ENCODE peak calls at places on chromosomes 1 and 21, in ten cellular contexts. J, K, I, V, M, C, X, T, P and H are unnamed samples.
A peak's percentile ranks its signal among the peaks of the same experiment; 100 is the strongest.

GRCh38 chr1:13960376-13960987 is 260.5 kb downstream of the PRDM2 start:
- DNase-seq in J (peak; percentile 66), K (peak; percentile 61), I (peak; percentile 16), V (peak; percentile 75), M (peak; percentile 77), C (peak; percentile 72), X (peak; percentile 70), T (peak; percentile 86), P (peak; percentile 86), H (peak; percentile 10)

GRCh38 chr1:63509718-63510117 is 13.3 kb downstream of the ITGB3BP start:
- DNase-seq in J (no peak), K (no peak), I (no peak), V (no peak), M (no peak), C (no peak), X (no peak), T (no peak), P (no peak), H (no peak)

GRCh38 chr1:233208687-233209086 is 86.8 kb downstream of the PCNX2 start:
- DNase-seq in J (no peak), K (no peak), I (no peak), V (no peak), M (no peak), C (no peak), X (no peak), T (no peak), P (no peak), H (no peak)

GRCh38 chr1:93713247-93713764 is 31.7 kb upstream of the BCAR3 start:
- DNase-seq in J (no peak), K (no peak), I (no peak), V (no peak), M (no peak), C (no peak), X (no peak), T (no peak), P (no peak), H (no peak)

GRCh38 chr1:172885411-172885810 is 165.3 kb downstream of the TNFSF18 start:
- DNase-seq in J (no peak), K (no peak), I (no peak), V (no peak), M (no peak), C (no peak), X (no peak), T (no peak), P (no peak), H (no peak)

GRCh38 chr1:52629021-52629643 is 3.8 kb upstream of the SHISAL2A start:
- DNase-seq in J (no peak), K (no peak), I (no peak), V (no peak), M (no peak), C (peak; percentile 76), X (no peak), T (peak; percentile 95), P (no peak), H (no peak)

GRCh38 chr1:83839566-83840173 is 159.3 kb downstream of the TTLL7 start:
- DNase-seq in J (no peak), K (no peak), I (no peak), V (no peak), M (no peak), C (no peak), X (no peak), T (no peak), P (no peak), H (no peak)

GRCh38 chr1:94963864-94964263 is 37.0 kb upstream of the CNN3 start:
- DNase-seq in J (no peak), K (no peak), I (no peak), V (no peak), M (no peak), C (no peak), X (no peak), T (no peak), P (no peak), H (no peak)

GRCh38 chr21:43611598-43612369 is 47.5 kb downstream of the HSF2BP start:
- DNase-seq in J (no peak), K (no peak), I (no peak), V (peak; percentile 42), M (peak; percentile 83), C (peak; percentile 32), X (peak; percentile 71), T (peak; percentile 83), P (peak; percentile 84), H (peak; percentile 41)

GRCh38 chr1:230861970-230862595 is 6.2 kb downstream of the C1orf198 start:
- DNase-seq in J (no peak), K (no peak), I (no peak), V (no peak), M (no peak), C (no peak), X (no peak), T (no peak), P (no peak), H (peak; percentile 44)

GRCh38 chr1:184390889-184391288 is 4.1 kb downstream of the C1orf21 start:
- DNase-seq in J (no peak), K (no peak), I (no peak), V (no peak), M (no peak), C (no peak), X (no peak), T (no peak), P (no peak), H (no peak)

GRCh38 chr1:46522184-46522968 is 29.1 kb downstream of the KNCN start:
- DNase-seq in J (no peak), K (no peak), I (no peak), V (peak; percentile 26), M (peak; percentile 67), C (no peak), X (peak; percentile 64), T (peak; percentile 55), P (peak; percentile 72), H (peak; percentile 71)

GRCh38 chr1:226349801-226350503 is 41.0 kb upstream of the LIN9 start:
- DNase-seq in J (no peak), K (no peak), I (no peak), V (no peak), M (no peak), C (no peak), X (no peak), T (peak; percentile 69), P (peak; percentile 72), H (no peak)

GRCh38 chr1:71853391-71853790 is 428.9 kb downstream of the NEGR1 start:
- DNase-seq in J (no peak), K (no peak), I (no peak), V (no peak), M (peak; percentile 33), C (no peak), X (no peak), T (no peak), P (no peak), H (no peak)

GRCh38 chr1:147099192-147099591 is 73.1 kb downstream of the PRKAB2 start:
- DNase-seq in J (no peak), K (no peak), I (no peak), V (no peak), M (no peak), C (no peak), X (no peak), T (no peak), P (no peak), H (no peak)

GRCh38 chr1:84936116-84936810 is 43.3 kb upstream of the LPAR3 start:
- DNase-seq in J (no peak), K (peak; percentile 15), I (no peak), V (peak; percentile 64), M (peak; percentile 41), C (peak; percentile 68), X (no peak), T (peak; percentile 88), P (no peak), H (peak; percentile 39)

GRCh38 chr21:34897828-34898227 is 151.3 kb downstream of the RUNX1 start:
- DNase-seq in J (no peak), K (no peak), I (no peak), V (no peak), M (no peak), C (no peak), X (no peak), T (no peak), P (no peak), H (no peak)

GRCh38 chr1:9615316-9616063 is 26.8 kb downstream of the TMEM201 start:
- DNase-seq in J (peak; percentile 57), K (no peak), I (peak; percentile 43), V (peak; percentile 53), M (peak; percentile 68), C (no peak), X (peak; percentile 41), T (peak; percentile 43), P (peak; percentile 73), H (peak; percentile 9)

GRCh38 chr1:1419812-1420653 is 1.0 kb downstream of the ANKRD65 start:
- DNase-seq in J (no peak), K (no peak), I (no peak), V (no peak), M (no peak), C (no peak), X (no peak), T (peak; percentile 65), P (peak; percentile 73), H (no peak)

GRCh38 chr1:111602974-111603373 is 16.6 kb upstream of the RAP1A start:
- DNase-seq in J (no peak), K (no peak), I (no peak), V (no peak), M (no peak), C (no peak), X (no peak), T (no peak), P (no peak), H (no peak)

GRCh38 chr1:47405697-47406096 is 10.4 kb upstream of the FOXE3 start:
- DNase-seq in J (no peak), K (no peak), I (no peak), V (no peak), M (no peak), C (no peak), X (no peak), T (peak; percentile 54), P (no peak), H (no peak)

GRCh38 chr1:2019162-2019542 is at the start of gene GABRD:
- DNase-seq in J (no peak), K (no peak), I (no peak), V (peak; percentile 63), M (peak; percentile 59), C (no peak), X (no peak), T (peak; percentile 73), P (peak; percentile 36), H (no peak)

GRCh38 chr1:150362721-150363425 is 1.1 kb upstream of the RPRD2 start:
- DNase-seq in J (no peak), K (no peak), I (no peak), V (no peak), M (no peak), C (no peak), X (no peak), T (peak; percentile 52), P (peak; percentile 59), H (peak; percentile 3)

GRCh38 chr1:223129229-223129851 is 13.7 kb downstream of the TLR5 start:
- DNase-seq in J (peak; percentile 68), K (peak; percentile 53), I (peak; percentile 44), V (peak; percentile 35), M (peak; percentile 81), C (no peak), X (peak; percentile 64), T (peak; percentile 84), P (peak; percentile 83), H (peak; percentile 14)

GRCh38 chr1:109906160-109906838 is 4.3 kb upstream of the CSF1 start:
- DNase-seq in J (peak; percentile 55), K (peak; percentile 16), I (peak; percentile 64), V (no peak), M (no peak), C (no peak), X (no peak), T (no peak), P (no peak), H (no peak)